ENCODE peak calls at places on chromosomes 4 and X, in ten cellular contexts. O is PC-9, R is keratinocyte, N is tibial artery, D is adipocyte, V is LoVo, H is MCF 10A, P is GM19239, Y is DMS153, Q is C1 segment of cervical spinal cord. S is an unnamed sample.

GRCh38 chr4:138696771-138697170 is 318.8 kb upstream of the NOCT start:
- DNase-seq in O (no peak), R (no peak), N (no peak), D (no peak), V (no peak), H (no peak), P (no peak), Y (no peak), Q (no peak), S (no peak)

GRCh38 chr4:151887151-151887815 is 126.5 kb upstream of the GATB start:
- DNase-seq in O (no peak), R (no peak), N (no peak), D (peak; percentile 47), V (no peak), H (no peak), P (no peak), Y (no peak), Q (no peak), S (no peak)

GRCh38 chrX:13699183-13699826 is 10.4 kb downstream of the RAB9A start:
- DNase-seq in O (no peak), R (no peak), N (no peak), D (peak; percentile 15), V (no peak), H (peak; percentile 61), P (no peak), Y (no peak), Q (no peak), S (no peak)

GRCh38 chr4:82984459-82984858 is 26.2 kb downstream of the LIN54 start:
- DNase-seq in O (peak; percentile 8), R (no peak), N (no peak), D (peak; percentile 19), V (no peak), H (peak; percentile 18), P (no peak), Y (no peak), Q (no peak), S (no peak)

GRCh38 chr4:177283167-177283566 is 26.5 kb upstream of the NEIL3 start:
- DNase-seq in O (no peak), R (no peak), N (no peak), D (peak; percentile 22), V (no peak), H (no peak), P (no peak), Y (no peak), Q (no peak), S (no peak)

GRCh38 chrX:10121787-10122186 is 35.0 kb upstream of the CLCN4 start:
- DNase-seq in O (no peak), R (no peak), N (no peak), D (no peak), V (no peak), H (no peak), P (peak; percentile 52), Y (no peak), Q (no peak), S (no peak)

GRCh38 chrX:1545776-1546408 is 8.9 kb upstream of the P2RY8 start:
- DNase-seq in O (no peak), R (no peak), N (no peak), D (no peak), V (no peak), H (no peak), P (no peak), Y (no peak), Q (no peak), S (no peak)

GRCh38 chr4:131721883-131722282 is 1427.2 kb upstream of the PCDH10 start:
- DNase-seq in O (no peak), R (no peak), N (no peak), D (no peak), V (no peak), H (no peak), P (no peak), Y (no peak), Q (no peak), S (no peak)

GRCh38 chr4:139873111-139873866 is 207.7 kb downstream of the MGST2 start:
- DNase-seq in O (no peak), R (no peak), N (no peak), D (peak; percentile 25), V (no peak), H (no peak), P (no peak), Y (no peak), Q (no peak), S (no peak)

GRCh38 chrX:16882702-16883486 is 12.7 kb upstream of the RBBP7 start:
- DNase-seq in O (peak; percentile 65), R (no peak), N (peak; percentile 49), D (peak; percentile 83), V (peak; percentile 63), H (peak; percentile 72), P (no peak), Y (peak; percentile 68), Q (peak; percentile 39), S (peak; percentile 73)

GRCh38 chr4:1683371-1683902 is 676 bp downstream of the FAM53A start:
- DNase-seq in O (peak; percentile 7), R (no peak), N (peak; percentile 50), D (peak; percentile 78), V (no peak), H (peak; percentile 59), P (no peak), Y (no peak), Q (no peak), S (no peak)

GRCh38 chrX:14694631-14695030 is 165.3 kb downstream of the GLRA2 start:
- DNase-seq in O (no peak), R (no peak), N (no peak), D (no peak), V (no peak), H (no peak), P (no peak), Y (no peak), Q (no peak), S (no peak)

GRCh38 chr4:22030321-22030720 is 81.7 kb upstream of the KCNIP4 start:
- DNase-seq in O (no peak), R (no peak), N (no peak), D (no peak), V (no peak), H (no peak), P (no peak), Y (peak; percentile 32), Q (no peak), S (no peak)

GRCh38 chr4:30616943-30617646 is 103.1 kb upstream of the PCDH7 start:
- DNase-seq in O (no peak), R (no peak), N (no peak), D (no peak), V (no peak), H (peak; percentile 66), P (no peak), Y (no peak), Q (no peak), S (no peak)

GRCh38 chr4:1210971-1211370 is 38.0 kb downstream of the CTBP1 start:
- DNase-seq in O (no peak), R (no peak), N (peak; percentile 17), D (no peak), V (no peak), H (no peak), P (no peak), Y (no peak), Q (no peak), S (no peak)

GRCh38 chr4:111773858-111774257 is 371.4 kb upstream of the FAM241A start:
- DNase-seq in O (peak; percentile 3), R (no peak), N (no peak), D (peak; percentile 7), V (peak; percentile 1), H (peak; percentile 88), P (no peak), Y (no peak), Q (no peak), S (peak; percentile 20)

GRCh38 chrX:17655232-17656034 is 81.9 kb upstream of the SCML1 start:
- DNase-seq in O (no peak), R (no peak), N (no peak), D (peak; percentile 0), V (no peak), H (no peak), P (no peak), Y (no peak), Q (no peak), S (no peak)

GRCh38 chrX:119427024-119427794 is 28.1 kb downstream of the SLC25A43 start:
- DNase-seq in O (no peak), R (no peak), N (no peak), D (no peak), V (no peak), H (peak; percentile 53), P (peak; percentile 25), Y (no peak), Q (peak; percentile 19), S (no peak)

GRCh38 chr4:156638332-156638731 is 333.3 kb downstream of the PDGFC start:
- DNase-seq in O (no peak), R (no peak), N (no peak), D (peak; percentile 54), V (no peak), H (no peak), P (no peak), Y (no peak), Q (no peak), S (no peak)

GRCh38 chr4:2822461-2823300 is 21.0 kb upstream of the ADD1 start:
- DNase-seq in O (no peak), R (no peak), N (no peak), D (no peak), V (no peak), H (no peak), P (no peak), Y (no peak), Q (no peak), S (no peak)

GRCh38 chr4:30619679-30620078 is 100.5 kb upstream of the PCDH7 start:
- DNase-seq in O (no peak), R (no peak), N (no peak), D (no peak), V (no peak), H (peak; percentile 34), P (no peak), Y (no peak), Q (no peak), S (no peak)

GRCh38 chr4:133555671-133556070 is 406.6 kb downstream of the PCDH10 start:
- DNase-seq in O (no peak), R (no peak), N (no peak), D (no peak), V (no peak), H (no peak), P (no peak), Y (no peak), Q (no peak), S (no peak)

GRCh38 chrX:49071877-49072711 is 1.7 kb downstream of the PRAF2 start:
- DNase-seq in O (no peak), R (no peak), N (peak; percentile 83), D (peak; percentile 49), V (no peak), H (no peak), P (no peak), Y (no peak), Q (peak; percentile 53), S (no peak)

GRCh38 chrX:79081895-79082512 is 62.5 kb upstream of the GPR174 start:
- DNase-seq in O (no peak), R (no peak), N (no peak), D (peak; percentile 51), V (peak; percentile 34), H (peak; percentile 38), P (no peak), Y (peak; percentile 0), Q (no peak), S (peak; percentile 28)